ENCODE peak calls at places on chromosomes 16 and 17, in seven cellular contexts. D, U, L, V, N, K and W are unnamed samples.

GRCh38 chr16:23518435-23518891 is 8.2 kb upstream of the GGA2 start:
- DNase-seq in U (no peak), K (no peak), V (no peak), N (no peak), L (no peak), D (no peak), W (peak)

GRCh38 chr16:89142474-89143197 is 28.9 kb upstream of the CDH15 start:
- DNase-seq in L (no peak), D (no peak), V (no peak), U (no peak), N (no peak), K (no peak), W (no peak)

GRCh38 chr17:57707892-57708291 is 37.2 kb downstream of the CCDC182 start:
- DNase-seq in D (peak), L (no peak), V (no peak), K (no peak), U (no peak), N (no peak), W (no peak)

GRCh38 chr16:81500833-81501521 is 56.4 kb downstream of the CMIP start:
- DNase-seq in L (no peak), D (no peak), N (no peak), U (no peak), K (no peak), V (no peak), W (no peak)

GRCh38 chr17:36459601-36460000 is 26.9 kb upstream of the ZNHIT3 start:
- DNase-seq in L (no peak), U (no peak), K (no peak), D (no peak), N (no peak), V (no peak), W (no peak)

GRCh38 chr17:83080641-83081560 is 1.5 kb downstream of the METRNL start:
- DNase-seq in K (no peak), N (peak), V (no peak), U (peak), D (no peak), L (no peak), W (peak)

GRCh38 chr17:73534575-73534940 is 109.7 kb downstream of the SDK2 start:
- DNase-seq in V (no peak), K (no peak), U (no peak), D (no peak), N (no peak), L (no peak), W (no peak)

GRCh38 chr16:35565626-35566025 is 2106.2 kb downstream of the TP53TG3F start:
- DNase-seq in D (no peak), U (no peak), V (no peak), N (peak), L (no peak), K (no peak), W (no peak)

GRCh38 chr16:85883813-85884212 is 15.1 kb upstream of the IRF8 start:
- DNase-seq in K (no peak), L (no peak), N (no peak), V (no peak), D (no peak), U (no peak), W (no peak)

GRCh38 chr17:57783338-57783742 is 38.2 kb upstream of the CCDC182 start:
- DNase-seq in D (peak), N (peak), K (peak), L (peak), U (peak), V (peak), W (peak)